ENCODE peak calls at places on chromosomes 6 and 20, in six cellular contexts. V is T-cell; C is fibroblast of the aortic adventitia; B is HTR-8/SVneo; H is CD4-positive, alpha-beta T cell; G is H54. T is an unnamed sample.

GRCh38 chr6:56902551-56903464 is 52.1 kb upstream of the BEND6 start:
- DNase-seq in V (no peak), C (peak), B (peak), H (no peak), G (no peak), T (no peak)

GRCh38 chr6:6970851-6971250 is 136.9 kb upstream of the RREB1 start:
- DNase-seq in V (no peak), C (no peak), B (no peak), H (no peak), G (no peak), T (no peak)

GRCh38 chr20:24868959-24869358 is 80.1 kb upstream of the CST7 start:
- DNase-seq in V (no peak), C (no peak), B (no peak), H (no peak), G (no peak), T (no peak)

GRCh38 chr6:26543953-26544352 is 5.8 kb downstream of the HMGN4 start:
- DNase-seq in V (no peak), C (peak), B (no peak), H (no peak), G (no peak), T (no peak)

GRCh38 chr6:49668083-49668511 is 31.5 kb upstream of the RHAG start:
- DNase-seq in V (no peak), C (no peak), B (peak), H (no peak), G (no peak), T (no peak)

GRCh38 chr20:34316191-34316814 is 13.1 kb upstream of the AHCY start:
- DNase-seq in V (no peak), C (peak), B (peak), H (no peak), G (peak), T (no peak)

GRCh38 chr20:34871320-34871926 is 1.2 kb downstream of the GGT7 start:
- DNase-seq in V (no peak), C (no peak), B (no peak), H (no peak), G (no peak), T (no peak)

GRCh38 chr6:21596379-21597242 is 3.1 kb downstream of the SOX4 start:
- DNase-seq in V (no peak), C (peak), B (no peak), H (no peak), G (peak), T (peak)

GRCh38 chr6:39169448-39170344 is 54.7 kb upstream of the SAYSD1 start:
- DNase-seq in V (no peak), C (no peak), B (no peak), H (no peak), G (no peak), T (no peak)

T was measured in NCI-H460.